ENCODE peak calls at places on chromosomes 12 and 14, in eight cellular contexts. Y is CD4-positive, alpha-beta T cell; I is H4; K is NCI-H2107; F is left colon; P is Daoy; Z is stimulated activated CD8-positive, alpha-beta memory T cell treated with anti-CD3 and anti-CD28 coated beads, Interleukin-7, amount 100 ng/mL, for 1 hour; D is stimulated activated naive CD8-positive, alpha-beta T cell treated with anti-CD3 and anti-CD28 coated beads, Interleukin-15, Interleukin-2, amounts not matched to agents 100 U/mL and 50 U/mL, for 24 hours. L is an unnamed sample.
A peak's percentile ranks its signal among the peaks of the same experiment; 100 is the strongest.

GRCh38 chr14:72454388-72454787 is 439.5 kb downstream of the DPF3 start:
- DNase-seq in Y (no peak), I (no peak), K (no peak), F (no peak), P (no peak), Z (no peak), D (no peak), L (no peak)

GRCh38 chr14:95431199-95432145 is 85.0 kb downstream of the SYNE3 start:
- DNase-seq in Y (no peak), I (peak; percentile 31), K (no peak), F (no peak), P (peak; percentile 28), Z (no peak), D (no peak), L (no peak)

GRCh38 chr12:81206425-81206824 is 128.5 kb downstream of the ACSS3 start:
- DNase-seq in Y (no peak), I (no peak), K (no peak), F (no peak), P (no peak), Z (no peak), D (no peak), L (no peak)

GRCh38 chr14:26597136-26598080 is at the start of gene NOVA1:
- DNase-seq in Y (no peak), I (peak; percentile 21), K (no peak), F (peak; percentile 15), P (peak; percentile 32), Z (no peak), D (no peak), L (no peak)

GRCh38 chr12:56983386-56983785 is 23.0 kb downstream of the ZBTB39 start:
- DNase-seq in Y (no peak), I (no peak), K (no peak), F (no peak), P (no peak), Z (no peak), D (no peak), L (no peak)

GRCh38 chr12:67517181-67517887 is 131.2 kb upstream of the DYRK2 start:
- DNase-seq in Y (no peak), I (peak; percentile 88), K (no peak), F (peak; percentile 23), P (peak; percentile 87), Z (no peak), D (no peak), L (peak; percentile 30)

GRCh38 chr14:30569216-30569902 is 10.4 kb downstream of the G2E3 start:
- DNase-seq in Y (no peak), I (no peak), K (no peak), F (no peak), P (no peak), Z (no peak), D (no peak), L (no peak)

GRCh38 chr12:108833355-108833733 is 24.0 kb downstream of the SSH1 start:
- DNase-seq in Y (no peak), I (peak; percentile 86), K (no peak), F (no peak), P (peak; percentile 93), Z (no peak), D (no peak), L (no peak)

GRCh38 chr12:2845280-2845679 is 10.4 kb upstream of the NRIP2 start:
- DNase-seq in Y (no peak), I (peak; percentile 84), K (no peak), F (no peak), P (peak; percentile 69), Z (no peak), D (no peak), L (no peak)

GRCh38 chr12:18653465-18653864 is 84.3 kb downstream of the PLCZ1 start:
- DNase-seq in Y (no peak), I (no peak), K (no peak), F (no peak), P (no peak), Z (no peak), D (no peak), L (no peak)

GRCh38 chr12:108888031-108888430 is 8.1 kb downstream of the DAO start:
- DNase-seq in Y (no peak), I (no peak), K (no peak), F (no peak), P (peak; percentile 11), Z (no peak), D (no peak), L (no peak)

GRCh38 chr14:62616668-62617067 is 428.6 kb downstream of the KCNH5 start:
- DNase-seq in Y (no peak), I (no peak), K (no peak), F (no peak), P (no peak), Z (no peak), D (no peak), L (no peak)